ENCODE peak calls at places on chromosome 1, in six cellular contexts. O, V, G, X, R and N are unnamed samples.
A peak's percentile ranks its signal among the peaks of the same experiment; 100 is the strongest.

GRCh38 chr1:222865718-222866117 is 50.9 kb downstream of the DISP1 start:
- DNase-seq in V (no peak), G (no peak), O (no peak), R (no peak), X (no peak), N (no peak)

GRCh38 chr1:192488058-192488457 is 87.5 kb upstream of the RGS1 start:
- DNase-seq in R (no peak), O (no peak), V (no peak), X (no peak), G (no peak), N (no peak)

GRCh38 chr1:10474613-10475507 is at the start of gene PEX14:
- DNase-seq in O (peak; percentile 92), G (peak; percentile 80), X (peak; percentile 94), V (peak; percentile 72), R (peak; percentile 93), N (peak; percentile 79)

GRCh38 chr1:24724345-24725208 is 20.7 kb upstream of the CLIC4 start:
- DNase-seq in O (peak; percentile 69), V (no peak), R (no peak), G (peak; percentile 88), X (peak; percentile 76), N (no peak)

GRCh38 chr1:33292726-33293340 is 28.1 kb downstream of the A3GALT2 start:
- DNase-seq in V (no peak), R (peak; percentile 56), O (no peak), G (no peak), X (no peak), N (no peak)

GRCh38 chr1:224735159-224735558 is 119.0 kb downstream of the CNIH3 start:
- DNase-seq in X (no peak), G (no peak), R (no peak), O (no peak), V (no peak), N (no peak)

GRCh38 chr1:100627018-100627716 is 89.2 kb downstream of the GPR88 start:
- DNase-seq in O (no peak), V (no peak), G (no peak), X (no peak), R (no peak), N (no peak)

GRCh38 chr1:26357121-26357602 is 3.2 kb upstream of the CRYBG2 start:
- DNase-seq in R (no peak), V (no peak), X (no peak), O (no peak), G (peak; percentile 49), N (no peak)

GRCh38 chr1:63327417-63328139 is 5.2 kb downstream of the FOXD3 start:
- DNase-seq in V (no peak), G (peak; percentile 86), X (peak; percentile 92), R (no peak), O (peak; percentile 71), N (no peak)

GRCh38 chr1:224087358-224087757 is 26.6 kb upstream of the FBXO28 start:
- DNase-seq in G (no peak), V (no peak), X (no peak), O (no peak), R (no peak), N (no peak)

GRCh38 chr1:21622466-21623315 is 46.5 kb downstream of the RAP1GAP start:
- DNase-seq in G (no peak), R (no peak), V (peak; percentile 18), O (peak; percentile 77), X (peak; percentile 74), N (peak; percentile 26)

GRCh38 chr1:39657923-39658485 is 13.9 kb downstream of the NT5C1A start:
- DNase-seq in G (peak; percentile 81), X (peak; percentile 84), R (no peak), V (peak; percentile 41), O (peak; percentile 63), N (peak; percentile 44)

GRCh38 chr1:22709891-22710687 is 550 bp upstream of the EPHB2 start:
- DNase-seq in O (peak; percentile 81), R (peak; percentile 84), G (peak; percentile 63), V (peak; percentile 5), X (peak; percentile 83), N (no peak)

GRCh38 chr1:205599667-205600042 is 32.2 kb downstream of the ELK4 start:
- DNase-seq in G (no peak), V (no peak), X (no peak), O (no peak), R (no peak), N (no peak)

GRCh38 chr1:32988665-32989064 is 24.1 kb upstream of the RNF19B start:
- DNase-seq in R (no peak), O (no peak), V (no peak), X (no peak), G (no peak), N (no peak)

GRCh38 chr1:114299331-114300005 is 145.8 kb upstream of the SYT6 start:
- DNase-seq in X (no peak), V (no peak), O (no peak), R (no peak), G (no peak), N (no peak)

GRCh38 chr1:40897499-40897898 is 35.3 kb upstream of the CITED4 start:
- DNase-seq in O (no peak), R (no peak), G (peak; percentile 51), V (no peak), X (no peak), N (no peak)

GRCh38 chr1:88773540-88774150 is 89.6 kb downstream of the PKN2 start:
- DNase-seq in V (no peak), X (no peak), G (no peak), R (no peak), O (peak; percentile 20), N (no peak)

GRCh38 chr1:241749041-241749798 is 97.1 kb downstream of the WDR64 start:
- DNase-seq in O (no peak), R (no peak), X (no peak), G (no peak), V (no peak), N (no peak)

GRCh38 chr1:198669023-198669698 is 30.3 kb downstream of the PTPRC start:
- DNase-seq in G (peak; percentile 22), X (no peak), O (no peak), V (no peak), R (no peak), N (no peak)

GRCh38 chr1:84272401-84272800 is 29.1 kb upstream of the SAMD13 start:
- DNase-seq in X (no peak), R (no peak), V (no peak), G (no peak), O (peak; percentile 56), N (no peak)

GRCh38 chr1:56540467-56540866 is 38.9 kb downstream of the PLPP3 start:
- DNase-seq in V (no peak), X (no peak), R (no peak), O (no peak), G (no peak), N (no peak)

GRCh38 chr1:19616489-19616888 is 27.6 kb upstream of the NBL1 start:
- DNase-seq in R (no peak), X (no peak), O (no peak), G (no peak), V (no peak), N (no peak)

GRCh38 chr1:93345633-93346471 is at the start of gene DR1:
- DNase-seq in X (peak; percentile 96), G (peak; percentile 74), O (peak; percentile 93), V (peak; percentile 87), R (peak; percentile 94), N (peak; percentile 88)

GRCh38 chr1:94067196-94067595 is 53.8 kb downstream of the ABCA4 start:
- DNase-seq in G (no peak), V (no peak), X (no peak), O (no peak), R (no peak), N (no peak)

GRCh38 chr1:19664453-19665043 is at the start of gene HTR6:
- DNase-seq in G (no peak), V (peak; percentile 32), R (no peak), X (no peak), O (no peak), N (peak; percentile 31)

GRCh38 chr1:47564570-47564969 is 126.7 kb downstream of the FOXD2 start:
- DNase-seq in X (no peak), V (no peak), G (no peak), O (no peak), R (no peak), N (no peak)

GRCh38 chr1:183159960-183160359 is 26.1 kb upstream of the LAMC2 start:
- DNase-seq in O (peak; percentile 95), R (no peak), G (peak; percentile 73), V (no peak), X (peak; percentile 49), N (no peak)

GRCh38 chr1:150261367-150261766 is 3.8 kb downstream of the CA14 start:
- DNase-seq in R (no peak), V (no peak), O (no peak), X (no peak), G (no peak), N (no peak)

GRCh38 chr1:242689378-242689777 is 164.9 kb upstream of the PLD5 start:
- DNase-seq in X (no peak), V (no peak), G (no peak), R (no peak), O (no peak), N (no peak)

GRCh38 chr1:21574464-21575151 is 65.4 kb downstream of the ALPL start:
- DNase-seq in X (peak; percentile 84), G (no peak), O (no peak), R (no peak), V (no peak), N (no peak)

GRCh38 chr1:193270996-193271395 is 84.6 kb upstream of the B3GALT2 start:
- DNase-seq in X (no peak), V (no peak), R (no peak), G (no peak), O (no peak), N (no peak)

GRCh38 chr1:159009704-159010361 is at the start of gene IFI16:
- DNase-seq in O (no peak), G (peak; percentile 27), X (no peak), V (peak; percentile 30), R (no peak), N (no peak)

GRCh38 chr1:154536570-154536969 is 21.9 kb downstream of the UBE2Q1 start:
- DNase-seq in R (no peak), G (no peak), O (no peak), X (no peak), V (no peak), N (no peak)

GRCh38 chr1:168469690-168470089 is 74.1 kb downstream of the XCL2 start:
- DNase-seq in G (no peak), X (peak; percentile 57), O (no peak), V (no peak), R (peak; percentile 90), N (peak; percentile 32)

GRCh38 chr1:28789816-28790215 is 22.2 kb upstream of the OPRD1 start:
- DNase-seq in R (no peak), V (no peak), X (no peak), G (no peak), O (no peak), N (no peak)

GRCh38 chr1:96464991-96465875 is 256.4 kb upstream of the PTBP2 start:
- DNase-seq in R (no peak), G (no peak), O (no peak), V (no peak), X (no peak), N (no peak)

GRCh38 chr1:42477775-42478174 is 14.7 kb downstream of the CCDC30 start:
- DNase-seq in G (no peak), R (no peak), V (no peak), X (no peak), O (no peak), N (no peak)